ENCODE peak calls at places on chromosomes 12 and 14, in nine cellular contexts. D, Y, A, K, N, E, U, J and F are unnamed samples.

GRCh38 chr12:47509398-47509851 is 196.4 kb downstream of the RPAP3 start:
- DNase-seq in D (peak), Y (no peak), A (peak), K (no peak), N (no peak), E (no peak), U (no peak), J (no peak), F (no peak)

GRCh38 chr12:91974541-91974940 is 171.1 kb downstream of the BTG1 start:
- DNase-seq in D (no peak), Y (no peak), A (no peak), K (no peak), N (no peak), E (no peak), U (no peak), J (no peak), F (no peak)

GRCh38 chr14:34203271-34203722 is 252.4 kb upstream of the EGLN3 start:
- DNase-seq in D (no peak), Y (no peak), A (peak), K (no peak), N (no peak), E (no peak), U (no peak), J (no peak), F (no peak)

GRCh38 chr12:109174468-109174867 is 58.1 kb downstream of the ACACB start:
- DNase-seq in D (no peak), Y (no peak), A (no peak), K (no peak), N (no peak), E (no peak), U (no peak), J (no peak), F (no peak)

GRCh38 chr14:69999246-69999645 is 120.0 kb downstream of the SMOC1 start:
- DNase-seq in D (no peak), Y (no peak), A (peak), K (no peak), N (no peak), E (no peak), U (no peak), J (peak), F (no peak)

GRCh38 chr12:70609739-70610491 is 27.3 kb downstream of the PTPRB start:
- DNase-seq in D (no peak), Y (peak), A (peak), K (peak), N (no peak), E (no peak), U (peak), J (peak), F (no peak)

GRCh38 chr12:45349911-45350310 is 134.0 kb downstream of the ANO6 start:
- DNase-seq in D (no peak), Y (no peak), A (no peak), K (no peak), N (no peak), E (no peak), U (no peak), J (no peak), F (no peak)

GRCh38 chr12:43208627-43209026 is 343.4 kb downstream of the ADAMTS20 start:
- DNase-seq in D (no peak), Y (no peak), A (no peak), K (no peak), N (no peak), E (no peak), U (no peak), J (no peak), F (no peak)

GRCh38 chr12:132174703-132175490 is 30.6 kb downstream of the NOC4L start:
- DNase-seq in D (no peak), Y (no peak), A (no peak), K (no peak), N (no peak), E (no peak), U (no peak), J (peak), F (no peak)

GRCh38 chr14:43754838-43755237 is 752.2 kb downstream of the FSCB start:
- DNase-seq in D (no peak), Y (no peak), A (no peak), K (no peak), N (no peak), E (no peak), U (peak), J (no peak), F (peak)

GRCh38 chr12:6935551-6936377 is 7.9 kb upstream of the RNU7-1 start:
- DNase-seq in D (no peak), Y (no peak), A (no peak), K (no peak), N (no peak), E (no peak), U (no peak), J (no peak), F (no peak)

GRCh38 chr12:109291531-109292341 is 17.3 kb downstream of the FOXN4 start:
- DNase-seq in D (no peak), Y (no peak), A (no peak), K (no peak), N (no peak), E (no peak), U (peak), J (peak), F (peak)

GRCh38 chr12:92624236-92624635 is 78.6 kb upstream of the PLEKHG7 start:
- DNase-seq in D (no peak), Y (no peak), A (peak), K (no peak), N (no peak), E (no peak), U (no peak), J (no peak), F (no peak)

GRCh38 chr14:99524804-99525698 is 43.8 kb downstream of the CCNK start:
- DNase-seq in D (peak), Y (peak), A (peak), K (peak), N (no peak), E (no peak), U (no peak), J (peak), F (no peak)